ENCODE peak calls at places on chromosomes 6 and 20, in eight cellular contexts. X is pancreas, A is fibroblast of pulmonary artery, T is H9, N is esophagus muscularis mucosa, W is WTC11, O is lower lobe of right lung, F is tibial artery. J is an unnamed sample.

GRCh38 chr6:5344038-5344437 is 82.7 kb downstream of the FARS2 start:
- DNase-seq in X (no peak), A (no peak), T (no peak), N (no peak), W (no peak), O (no peak), F (no peak), J (no peak)

GRCh38 chr20:61760321-61761112 is 305.2 kb downstream of the TAF4 start:
- DNase-seq in X (no peak), A (no peak), T (no peak), N (no peak), W (no peak), O (peak), F (peak), J (no peak)

GRCh38 chr20:35199696-35200095 is 26.8 kb upstream of the MMP24 start:
- DNase-seq in X (no peak), A (no peak), T (no peak), N (no peak), W (no peak), O (no peak), F (no peak), J (no peak)

GRCh38 chr6:140670013-140670412 is 1295.6 kb upstream of the CITED2 start:
- DNase-seq in X (no peak), A (peak), T (no peak), N (no peak), W (no peak), O (no peak), F (no peak), J (no peak)

GRCh38 chr6:108968325-108968724 is 120.1 kb downstream of the ARMC2 start:
- DNase-seq in X (no peak), A (no peak), T (peak), N (no peak), W (peak), O (no peak), F (no peak), J (no peak)

GRCh38 chr6:116491610-116492330 is 19.7 kb upstream of the CALHM5 start:
- DNase-seq in X (no peak), A (no peak), T (no peak), N (no peak), W (no peak), O (no peak), F (no peak), J (no peak)

GRCh38 chr6:925656-926213 is 232.8 kb upstream of the EXOC2 start:
- DNase-seq in X (no peak), A (no peak), T (no peak), N (peak), W (no peak), O (no peak), F (no peak), J (no peak)

GRCh38 chr6:170575250-170575649 is 9.2 kb downstream of the PDCD2 start:
- DNase-seq in X (no peak), A (peak), T (no peak), N (no peak), W (no peak), O (no peak), F (no peak), J (no peak)

GRCh38 chr20:49046087-49046900 is at the start of gene CSE1L:
- DNase-seq in X (peak), A (peak), T (peak), N (peak), W (peak), O (peak), F (peak), J (peak)

GRCh38 chr20:6636209-6637159 is 131.0 kb upstream of the BMP2 start:
- DNase-seq in X (no peak), A (peak), T (no peak), N (peak), W (no peak), O (no peak), F (no peak), J (no peak)

GRCh38 chr6:13290335-13290734 is 38.0 kb downstream of the TBC1D7 start:
- DNase-seq in X (no peak), A (no peak), T (peak), N (no peak), W (no peak), O (no peak), F (no peak), J (no peak)

GRCh38 chr20:9427430-9427829 is 87.0 kb upstream of the LAMP5 start:
- DNase-seq in X (no peak), A (no peak), T (no peak), N (no peak), W (no peak), O (no peak), F (no peak), J (no peak)

GRCh38 chr6:119720160-119720559 is 370.6 kb upstream of the MAN1A1 start:
- DNase-seq in X (no peak), A (peak), T (no peak), N (no peak), W (no peak), O (no peak), F (no peak), J (no peak)

GRCh38 chr6:164108869-164109769 is 694.6 kb downstream of the QKI start:
- DNase-seq in X (no peak), A (peak), T (no peak), N (no peak), W (no peak), O (peak), F (no peak), J (no peak)

GRCh38 chr6:10099086-10099499 is 315.8 kb downstream of the TFAP2A start:
- DNase-seq in X (peak), A (no peak), T (peak), N (no peak), W (peak), O (peak), F (no peak), J (no peak)

GRCh38 chr6:153673214-153673613 is 365.8 kb upstream of the OPRM1 start:
- DNase-seq in X (no peak), A (no peak), T (no peak), N (no peak), W (no peak), O (no peak), F (no peak), J (no peak)

GRCh38 chr6:159107451-159108260 is 61.5 kb upstream of the FNDC1 start:
- DNase-seq in X (no peak), A (no peak), T (no peak), N (no peak), W (no peak), O (no peak), F (peak), J (no peak)

GRCh38 chr20:16612708-16613107 is 39.5 kb upstream of the KIF16B start:
- DNase-seq in X (no peak), A (no peak), T (no peak), N (no peak), W (no peak), O (no peak), F (no peak), J (no peak)

GRCh38 chr6:112802154-112802553 is 455.0 kb downstream of the RFPL4B start:
- DNase-seq in X (no peak), A (peak), T (no peak), N (no peak), W (no peak), O (no peak), F (no peak), J (no peak)

GRCh38 chr20:52224920-52225319 is 33.3 kb upstream of the ZFP64 start:
- DNase-seq in X (no peak), A (no peak), T (no peak), N (no peak), W (no peak), O (no peak), F (no peak), J (no peak)

GRCh38 chr6:112258636-112259336 is 4.4 kb upstream of the LAMA4 start:
- DNase-seq in X (no peak), A (no peak), T (no peak), N (no peak), W (no peak), O (no peak), F (no peak), J (no peak)

GRCh38 chr20:59938696-59939051 is 1.4 kb downstream of the PPP1R3D start:
- DNase-seq in X (no peak), A (no peak), T (no peak), N (no peak), W (no peak), O (no peak), F (no peak), J (no peak)

GRCh38 chr6:152123076-152123475 is 315.6 kb downstream of the ESR1 start:
- DNase-seq in X (no peak), A (no peak), T (no peak), N (no peak), W (no peak), O (no peak), F (no peak), J (no peak)

GRCh38 chr6:30759575-30760239 is 15.4 kb upstream of the IER3 start:
- DNase-seq in X (no peak), A (peak), T (no peak), N (no peak), W (no peak), O (no peak), F (no peak), J (no peak)

GRCh38 chr6:108608453-108609275 is 47.9 kb downstream of the FOXO3 start:
- DNase-seq in X (no peak), A (peak), T (no peak), N (no peak), W (no peak), O (no peak), F (no peak), J (no peak)

GRCh38 chr20:22762576-22763256 is 178.3 kb upstream of the FOXA2 start:
- DNase-seq in X (no peak), A (no peak), T (no peak), N (no peak), W (no peak), O (no peak), F (no peak), J (no peak)

GRCh38 chr6:75317503-75318206 is 33.1 kb upstream of the TMEM30A start:
- DNase-seq in X (no peak), A (peak), T (no peak), N (no peak), W (no peak), O (no peak), F (no peak), J (no peak)

GRCh38 chr6:85669735-85670194 is 27.1 kb upstream of the SYNCRIP start:
- DNase-seq in X (no peak), A (no peak), T (peak), N (no peak), W (no peak), O (no peak), F (no peak), J (no peak)

GRCh38 chr6:44661221-44661609 is 273.7 kb downstream of the CDC5L start:
- DNase-seq in X (no peak), A (no peak), T (no peak), N (no peak), W (no peak), O (no peak), F (no peak), J (no peak)

GRCh38 chr6:786946-787763 is 94.2 kb upstream of the EXOC2 start:
- DNase-seq in X (no peak), A (peak), T (no peak), N (no peak), W (peak), O (no peak), F (no peak), J (no peak)

GRCh38 chr20:32483351-32484220 is 101.5 kb downstream of the NOL4L start:
- DNase-seq in X (peak), A (peak), T (peak), N (no peak), W (peak), O (peak), F (no peak), J (peak)

GRCh38 chr6:6803180-6803978 is 214.9 kb downstream of the LY86 start:
- DNase-seq in X (no peak), A (no peak), T (no peak), N (no peak), W (no peak), O (peak), F (no peak), J (no peak)

GRCh38 chr6:16324184-16324583 is 85.8 kb downstream of the GMPR start:
- DNase-seq in X (no peak), A (no peak), T (no peak), N (no peak), W (no peak), O (no peak), F (no peak), J (no peak)

GRCh38 chr20:49340161-49340966 is 62.5 kb upstream of the ZNFX1 start:
- DNase-seq in X (no peak), A (no peak), T (no peak), N (no peak), W (no peak), O (no peak), F (peak), J (no peak)

GRCh38 chr20:14523090-14523489 is 185.7 kb upstream of the FLRT3 start:
- DNase-seq in X (no peak), A (no peak), T (no peak), N (no peak), W (no peak), O (no peak), F (no peak), J (no peak)

GRCh38 chr6:158808918-158809678 is 10.1 kb downstream of the EZR start:
- DNase-seq in X (no peak), A (no peak), T (no peak), N (no peak), W (no peak), O (no peak), F (no peak), J (no peak)

GRCh38 chr6:142047934-142048592 is 84.7 kb upstream of the GJE1 start:
- DNase-seq in X (no peak), A (no peak), T (no peak), N (no peak), W (no peak), O (no peak), F (no peak), J (no peak)

GRCh38 chr6:142048593-142048980 is 84.1 kb upstream of the GJE1 start:
- DNase-seq in X (no peak), A (no peak), T (no peak), N (no peak), W (no peak), O (no peak), F (no peak), J (no peak)

GRCh38 chr6:142051404-142051803 is 81.3 kb upstream of the GJE1 start:
- DNase-seq in X (no peak), A (no peak), T (no peak), N (no peak), W (no peak), O (no peak), F (no peak), J (no peak)

DNA sequence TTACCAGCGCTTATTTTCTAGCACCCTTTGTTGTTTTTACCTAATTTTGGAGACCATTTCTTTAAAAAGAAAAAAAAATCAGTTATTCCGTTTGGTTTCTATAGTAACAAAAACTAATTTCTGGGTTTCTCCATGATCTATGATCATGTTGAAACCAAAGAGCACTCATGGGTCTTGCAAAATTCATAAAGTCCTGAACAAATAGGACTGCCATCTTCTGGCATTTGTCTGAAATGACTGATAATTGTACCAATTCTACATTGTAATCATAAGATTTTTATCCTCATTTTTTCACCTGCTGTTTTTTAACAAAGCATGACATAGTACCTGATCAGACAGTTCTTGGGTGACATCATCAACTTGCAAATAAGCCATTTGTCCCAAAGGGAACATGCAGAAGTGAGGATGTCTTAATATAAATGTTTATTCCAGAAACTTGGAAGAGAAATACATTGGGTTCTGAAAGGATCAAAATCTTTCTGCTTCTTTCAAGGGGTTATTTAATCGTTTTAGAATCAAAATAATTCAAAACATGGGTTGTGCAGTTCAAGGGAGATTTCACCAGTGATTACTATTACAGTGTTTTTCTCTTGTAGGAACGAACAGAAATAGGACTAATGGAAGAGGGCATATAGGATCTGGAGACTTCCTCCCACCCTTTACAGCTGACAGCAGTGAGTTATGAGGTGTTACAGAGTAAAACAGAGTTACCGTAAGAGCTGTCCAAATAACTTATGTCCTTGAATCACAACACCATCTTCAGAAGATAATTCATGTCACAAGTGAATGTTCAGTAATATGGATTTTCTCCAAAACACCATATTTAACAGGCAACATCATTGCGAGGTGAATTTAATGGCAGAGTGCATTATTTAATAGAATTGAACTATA is 87.1 kb upstream of the GJE1 start:
- DNase-seq in X (no peak), A (peak), T (no peak), N (no peak), W (no peak), O (no peak), F (no peak), J (no peak)
- TF ChIP-seq CTCF in X (no peak), A (peak), T (no peak), N (no peak), W (no peak), O (no peak), F (peak), J (peak)

GRCh38 chr20:39076958-39077357 is 114.8 kb downstream of the DHX35 start:
- DNase-seq in X (no peak), A (no peak), T (no peak), N (no peak), W (no peak), O (no peak), F (no peak), J (no peak)
- TF ChIP-seq CTCF in X (no peak), A (no peak), T (no peak), N (no peak), W (no peak), O (no peak), F (no peak), J (no peak)

GRCh38 chr6:149860834-149861602 is 3.1 kb downstream of the LRP11 start:
- DNase-seq in X (no peak), A (peak), T (no peak), N (no peak), W (no peak), O (no peak), F (no peak), J (no peak)
- TF ChIP-seq CTCF in X (no peak), A (no peak), T (no peak), N (no peak), W (no peak), O (no peak), F (no peak), J (peak)

GRCh38 chr6:33344771-33345697 is 27.5 kb upstream of the ZBTB22 start:
- DNase-seq in X (no peak), A (peak), T (peak), N (no peak), W (peak), O (peak), F (peak), J (no peak)
- TF ChIP-seq CTCF in X (peak), A (peak), T (peak), N (peak), W (peak), O (peak), F (peak), J (peak)

DNA sequence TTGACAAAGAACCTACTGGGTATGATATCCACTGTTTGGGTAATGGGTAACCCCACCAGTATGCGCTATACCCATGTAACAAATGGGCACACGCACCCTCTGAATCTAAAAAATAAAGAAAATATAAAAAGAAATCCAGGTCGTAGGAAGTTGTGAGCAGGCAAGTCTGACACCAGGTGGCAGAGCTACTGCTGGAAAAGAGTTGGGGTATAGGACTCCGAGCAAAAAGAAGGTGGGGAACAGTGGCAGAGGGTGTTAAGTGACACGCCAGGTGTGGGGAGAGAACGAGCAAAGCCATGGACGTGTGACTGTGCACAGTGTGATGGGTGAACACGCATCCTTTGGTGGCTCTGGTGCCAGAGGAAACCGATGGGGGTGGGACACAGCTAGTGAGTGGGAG is 46.7 kb downstream of the NOX3 start:
- DNase-seq in X (no peak), A (no peak), T (no peak), N (no peak), W (peak), O (no peak), F (no peak), J (no peak)
- TF ChIP-seq CTCF in X (no peak), A (no peak), T (peak), N (no peak), W (no peak), O (no peak), F (no peak), J (no peak)

GRCh38 chr20:11267131-11267761 is 593.4 kb upstream of the JAG1 start:
- DNase-seq in X (no peak), A (peak), T (peak), N (no peak), W (no peak), O (no peak), F (peak), J (no peak)
- TF ChIP-seq CTCF in X (no peak), A (peak), T (no peak), N (no peak), W (no peak), O (no peak), F (peak), J (no peak)

DNA sequence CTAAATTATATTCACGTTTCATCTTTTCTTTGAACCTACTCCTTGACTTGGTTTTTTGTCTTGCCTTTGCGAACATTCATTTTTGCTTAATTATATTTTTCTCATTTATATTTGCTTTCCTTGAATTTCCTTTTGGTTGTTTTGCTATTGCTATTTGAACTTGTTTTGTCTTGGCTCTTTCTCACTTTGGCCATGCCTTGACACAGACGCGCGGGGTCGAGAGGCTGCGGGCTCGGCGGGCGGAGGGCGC is 7.1 kb upstream of the TMEM14A start:
- DNase-seq in X (no peak), A (no peak), T (no peak), N (no peak), W (no peak), O (no peak), F (no peak), J (no peak)
- TF ChIP-seq CTCF in X (no peak), A (no peak), T (no peak), N (no peak), W (no peak), O (no peak), F (no peak), J (no peak)